ENCODE peak calls at places on chromosome 3, in ten cellular contexts. A is HTR-8/SVneo; O is fibroblast of pulmonary artery; J is AG09309; E is activated naive CD4-positive, alpha-beta T cell treated with anti-CD3 and anti-CD28 coated beads for 36 hours; V is hepatocyte; I is H54; Z is uterus; D is stimulated activated CD4-positive, alpha-beta T cell treated with anti-CD3 and anti-CD28 coated beads, Interleukin-4, amount 100 ng/mL, for 48 hours; T is CD8-positive, alpha-beta memory T cell. M is an unnamed sample.

GRCh38 chr3:176431986-176432385 is 765.3 kb downstream of the TBL1XR1 start:
- DNase-seq in A (no peak), O (no peak), J (no peak), E (no peak), V (no peak), I (no peak), Z (no peak), D (no peak), T (no peak), M (peak; percentile 31)

GRCh38 chr3:12993623-12994356 is 79.4 kb downstream of the IQSEC1 start:
- DNase-seq in A (no peak), O (no peak), J (no peak), E (no peak), V (peak; percentile 66), I (peak; percentile 47), Z (peak; percentile 39), D (no peak), T (peak; percentile 57), M (no peak)

GRCh38 chr3:151347432-151347831 is 18.1 kb upstream of the P2RY13 start:
- DNase-seq in A (no peak), O (no peak), J (no peak), E (no peak), V (no peak), I (no peak), Z (no peak), D (no peak), T (no peak), M (no peak)

GRCh38 chr3:150114873-150115570 is 144.3 kb upstream of the PFN2 start:
- DNase-seq in A (no peak), O (no peak), J (no peak), E (no peak), V (no peak), I (no peak), Z (no peak), D (no peak), T (no peak), M (peak; percentile 66)

GRCh38 chr3:196159952-196160804 is 51.0 kb downstream of the ZDHHC19 start:
- DNase-seq in A (no peak), O (peak; percentile 59), J (peak; percentile 58), E (peak; percentile 79), V (peak; percentile 48), I (peak; percentile 56), Z (no peak), D (no peak), T (no peak), M (peak; percentile 89)

GRCh38 chr3:191412764-191413163 is 48.2 kb upstream of the PYDC2 start:
- DNase-seq in A (peak; percentile 51), O (peak; percentile 91), J (peak; percentile 84), E (no peak), V (peak; percentile 12), I (peak; percentile 18), Z (no peak), D (no peak), T (no peak), M (peak; percentile 89)

GRCh38 chr3:124097362-124098120 is 105.6 kb upstream of the ROPN1 start:
- DNase-seq in A (no peak), O (peak; percentile 12), J (no peak), E (no peak), V (no peak), I (no peak), Z (no peak), D (no peak), T (no peak), M (peak; percentile 40)

GRCh38 chr3:13544293-13544831 is 4.6 kb upstream of the FBLN2 start:
- DNase-seq in A (peak; percentile 51), O (peak; percentile 78), J (peak; percentile 86), E (peak; percentile 61), V (no peak), I (peak; percentile 79), Z (no peak), D (peak; percentile 37), T (no peak), M (peak; percentile 96)

GRCh38 chr3:50658416-50658815 is 16.3 kb upstream of the DOCK3 start:
- DNase-seq in A (peak; percentile 50), O (no peak), J (peak; percentile 5), E (no peak), V (no peak), I (peak; percentile 57), Z (no peak), D (no peak), T (no peak), M (no peak)

GRCh38 chr3:160365872-160366522 is 33.0 kb downstream of the IFT80 start:
- DNase-seq in A (no peak), O (no peak), J (no peak), E (no peak), V (no peak), I (no peak), Z (no peak), D (no peak), T (no peak), M (no peak)

GRCh38 chr3:187336322-187336721 is 31.9 kb upstream of the RTP4 start:
- DNase-seq in A (no peak), O (no peak), J (no peak), E (no peak), V (no peak), I (no peak), Z (no peak), D (no peak), T (no peak), M (no peak)

M was measured in astrocyte.